ENCODE peak calls at places on chromosomes 6 and 20, in seven cellular contexts. X, F, Y, N, C, T and D are unnamed samples.

GRCh38 chr6:150691463-150691862 is 91.8 kb downstream of the PLEKHG1 start:
- DNase-seq in X (no peak), F (no peak), N (no peak), Y (peak; percentile 64), C (no peak), T (no peak), D (no peak)

GRCh38 chr20:36084897-36085617 is 69.5 kb upstream of the EPB41L1 start:
- DNase-seq in X (no peak), F (no peak), C (no peak), T (peak; percentile 47), N (no peak), Y (no peak), D (no peak)

GRCh38 chr6:129183681-129184216 is 300.8 kb downstream of the LAMA2 start:
- DNase-seq in C (no peak), Y (no peak), X (no peak), F (no peak), N (no peak), T (peak; percentile 52), D (no peak)

GRCh38 chr6:3052481-3053230 is 15.6 kb upstream of the RIPK1 start:
- DNase-seq in F (no peak), Y (no peak), N (no peak), C (no peak), X (no peak), T (no peak), D (no peak)

GRCh38 chr6:43677759-43678158 is 9.8 kb downstream of the MRPS18A start:
- DNase-seq in N (no peak), C (no peak), T (no peak), Y (no peak), F (no peak), X (no peak), D (no peak)

GRCh38 chr6:154969796-154970195 is 25.3 kb upstream of the TIAM2 start:
- DNase-seq in Y (no peak), X (no peak), T (no peak), C (no peak), N (no peak), F (no peak), D (no peak)

GRCh38 chr20:44361021-44361420 is 5.5 kb downstream of the HNF4A start:
- DNase-seq in C (no peak), X (no peak), Y (no peak), F (no peak), N (no peak), T (no peak), D (no peak)

GRCh38 chr6:166530211-166531045 is 56.0 kb downstream of the RAMACL start:
- DNase-seq in F (no peak), T (peak; percentile 30), Y (no peak), X (no peak), C (no peak), N (no peak), D (no peak)

GRCh38 chr6:71480577-71480976 is 192.0 kb downstream of the OGFRL1 start:
- DNase-seq in Y (no peak), T (no peak), F (no peak), C (no peak), X (no peak), N (no peak), D (no peak)

GRCh38 chr6:118080547-118080946 is 173.5 kb downstream of the SLC35F1 start:
- DNase-seq in X (no peak), N (no peak), Y (no peak), T (no peak), C (no peak), F (no peak), D (no peak)

GRCh38 chr20:20225325-20225724 is 142.6 kb upstream of the INSM1 start:
- DNase-seq in N (no peak), X (no peak), F (no peak), Y (no peak), T (no peak), C (no peak), D (no peak)

GRCh38 chr20:2420510-2420909 is 39.8 kb downstream of the TGM6 start:
- DNase-seq in Y (no peak), N (no peak), X (no peak), F (no peak), T (no peak), C (no peak), D (no peak)

GRCh38 chr20:2418388-2418787 is 37.7 kb downstream of the TGM6 start:
- DNase-seq in N (no peak), T (no peak), F (no peak), C (no peak), X (no peak), Y (no peak), D (no peak)

GRCh38 chr20:2417142-2417541 is 36.4 kb downstream of the TGM6 start:
- DNase-seq in C (no peak), Y (no peak), F (no peak), X (no peak), T (no peak), N (no peak), D (no peak)

DNA sequence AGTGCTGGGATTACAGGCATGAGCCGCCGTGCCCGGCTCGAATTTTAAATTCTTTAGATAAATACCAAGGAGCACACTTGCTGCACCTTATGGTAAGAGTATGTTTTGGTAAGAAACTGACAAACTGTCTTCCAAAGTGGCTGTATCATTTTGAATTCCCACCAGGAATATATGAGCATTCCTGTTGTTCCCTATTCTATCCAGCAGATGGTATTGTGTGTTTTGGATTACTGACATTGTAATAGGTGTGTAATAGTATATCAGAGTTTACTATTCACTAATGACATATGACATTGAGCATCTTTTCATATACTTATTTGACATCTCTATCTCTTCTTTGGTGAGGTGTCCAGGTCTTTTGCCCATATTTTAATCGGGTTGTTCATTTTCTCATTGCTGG is 40.5 kb downstream of the TGM6 start:
- DNase-seq in N (no peak), F (no peak), X (no peak), C (no peak), Y (no peak), T (no peak), D (no peak)
- TF ChIP-seq CTCF in N (no peak), F (peak; percentile 17), X (no peak), C (peak; percentile 21), Y (no peak), T (no peak), D (peak; percentile 21)

GRCh38 chr6:39240155-39240757 is 11.0 kb upstream of the KCNK5 start:
- DNase-seq in C (no peak), Y (no peak), F (no peak), X (no peak), T (no peak), N (no peak), D (no peak)

GRCh38 chr6:39243809-39244208 is 14.5 kb upstream of the KCNK5 start:
- DNase-seq in X (no peak), N (no peak), F (no peak), Y (no peak), C (no peak), T (no peak), D (no peak)

GRCh38 chr6:39236742-39237141 is 7.5 kb upstream of the KCNK5 start:
- DNase-seq in C (no peak), F (no peak), T (no peak), Y (no peak), N (no peak), X (no peak), D (no peak)

GRCh38 chr6:39239527-39240154 is 10.4 kb upstream of the KCNK5 start:
- DNase-seq in N (no peak), F (no peak), C (no peak), X (no peak), T (no peak), Y (no peak), D (no peak)
- TF ChIP-seq CTCF in N (no peak), F (no peak), C (no peak), X (no peak), T (no peak), Y (no peak), D (no peak)

GRCh38 chr6:95768539-95768938 is 191.2 kb downstream of the MANEA start:
- DNase-seq in T (no peak), X (no peak), N (peak; percentile 35), Y (no peak), F (peak; percentile 5), C (no peak), D (no peak)
- TF ChIP-seq CTCF in T (no peak), X (no peak), N (no peak), Y (no peak), F (no peak), C (peak; percentile 18), D (no peak)

GRCh38 chr20:18058661-18059467 is 1.1 kb upstream of the OVOL2 start:
- DNase-seq in N (no peak), T (no peak), C (peak; percentile 52), X (no peak), Y (no peak), F (peak; percentile 60), D (no peak)
- TF ChIP-seq CTCF in N (no peak), T (no peak), C (peak; percentile 17), X (no peak), Y (no peak), F (no peak), D (no peak)

GRCh38 chr6:28768187-28768913 is 155.4 kb downstream of the TRIM27 start:
- DNase-seq in C (no peak), N (no peak), X (no peak), F (no peak), Y (no peak), T (no peak), D (no peak)

GRCh38 chr6:28767691-28768090 is 156.1 kb downstream of the TRIM27 start:
- DNase-seq in F (no peak), C (no peak), N (no peak), T (no peak), X (no peak), Y (no peak), D (no peak)

GRCh38 chr6:28770732-28771131 is 153.1 kb downstream of the TRIM27 start:
- DNase-seq in X (no peak), N (no peak), C (no peak), T (no peak), F (no peak), Y (no peak), D (no peak)

GRCh38 chr6:28771401-28772267 is 152.2 kb downstream of the TRIM27 start:
- DNase-seq in F (peak; percentile 70), T (no peak), C (no peak), N (no peak), Y (peak; percentile 36), X (no peak), D (no peak)

DNA sequence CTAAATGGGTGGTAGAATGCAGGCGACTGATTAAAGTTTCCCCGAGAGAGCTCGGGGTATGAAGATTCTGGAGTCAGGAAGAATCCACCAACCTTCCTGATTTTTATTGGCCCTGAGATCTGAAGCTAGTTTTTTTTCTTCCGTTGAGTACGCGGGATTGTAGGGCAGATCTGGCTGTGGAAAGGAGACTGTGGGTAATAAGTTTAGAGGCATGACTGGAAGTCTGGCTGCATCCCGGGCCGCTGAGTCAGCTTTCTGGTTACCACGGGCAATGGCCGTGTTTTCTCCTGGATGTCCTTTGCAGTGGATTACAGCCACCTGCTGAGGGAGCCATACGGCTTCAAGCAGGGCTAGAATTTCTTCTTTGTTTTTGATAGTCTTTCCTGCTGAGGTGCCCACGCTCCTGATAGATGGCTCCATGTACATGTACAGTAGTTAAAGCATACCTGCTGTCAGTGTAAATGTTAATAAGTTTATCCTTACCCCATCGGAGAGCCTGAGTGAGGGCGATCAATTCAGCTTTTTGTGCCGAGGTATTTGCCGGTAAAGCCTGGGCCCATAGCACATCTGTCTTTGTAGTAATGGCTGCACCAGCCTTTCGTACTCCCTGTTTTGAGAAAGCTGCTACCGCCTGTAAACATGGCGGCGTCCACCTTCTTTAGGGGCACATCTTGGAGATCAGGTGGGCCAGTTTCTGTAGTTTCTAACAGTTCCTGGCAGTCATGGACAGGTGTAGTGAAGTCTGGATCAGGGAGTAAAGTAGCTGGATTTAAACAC is 154.0 kb downstream of the TRIM27 start:
- DNase-seq in N (no peak), C (no peak), F (peak; percentile 56), T (peak; percentile 55), X (no peak), Y (no peak), D (no peak)
- TF ChIP-seq CTCF in N (no peak), C (peak; percentile 52), F (no peak), T (peak; percentile 16), X (no peak), Y (peak; percentile 44), D (no peak)